ENCODE peak calls at places on chromosomes 5 and 9, in nine cellular contexts. C, E, L, G, T, W, Y, B and K are unnamed samples.
A peak's percentile ranks its signal among the peaks of the same experiment; 100 is the strongest.

GRCh38 chr5:175610381-175610780 is 47.5 kb upstream of the HRH2 start:
- DNase-seq in T (no peak), C (no peak), G (no peak), Y (no peak), B (no peak), L (no peak), E (no peak), W (no peak), K (no peak)

GRCh38 chr5:134877159-134877558 is 3.0 kb downstream of the TXNDC15 start:
- DNase-seq in C (no peak), T (no peak), G (no peak), L (no peak), W (no peak), B (no peak), Y (no peak), E (no peak), K (no peak)

GRCh38 chr5:170483701-170484458 is 19.9 kb upstream of the KCNIP1 start:
- DNase-seq in G (no peak), L (no peak), T (no peak), Y (no peak), B (no peak), E (no peak), W (no peak), C (peak; percentile 33), K (no peak)

GRCh38 chr9:125460346-125460745 is 198.7 kb downstream of the GAPVD1 start:
- DNase-seq in C (no peak), B (no peak), Y (no peak), E (no peak), G (no peak), T (no peak), W (no peak), L (no peak), K (no peak)

GRCh38 chr5:109857405-109858031 is 167.8 kb downstream of the MAN2A1 start:
- DNase-seq in Y (no peak), C (peak; percentile 18), B (no peak), E (no peak), G (no peak), T (no peak), W (no peak), L (no peak), K (no peak)

GRCh38 chr5:55454282-55454681 is 80.5 kb downstream of the PLPP1 start:
- DNase-seq in G (no peak), T (no peak), W (no peak), Y (no peak), E (no peak), L (no peak), B (no peak), C (no peak), K (no peak)

GRCh38 chr5:1907616-1908015 is 24.9 kb upstream of the IRX4 start:
- DNase-seq in C (no peak), Y (no peak), T (no peak), W (no peak), G (no peak), E (no peak), L (no peak), B (no peak), K (no peak)

GRCh38 chr9:4139201-4139600 is 160.7 kb downstream of the GLIS3 start:
- DNase-seq in G (no peak), Y (no peak), L (no peak), E (no peak), T (no peak), B (no peak), C (no peak), W (no peak), K (no peak)

GRCh38 chr5:148403344-148403743 is 19.6 kb downstream of the FBXO38 start:
- DNase-seq in E (no peak), B (no peak), G (no peak), L (no peak), W (no peak), C (no peak), Y (no peak), T (no peak), K (no peak)